ENCODE peak calls at places on chromosomes 13 and 19, in eight cellular contexts. Z, A, T, E, B, U, R and J are unnamed samples.

GRCh38 chr19:44653977-44654784 is 10.5 kb downstream of the PVR start:
- DNase-seq in Z (no peak), A (peak; percentile 63), T (peak; percentile 75), E (peak; percentile 29), B (peak; percentile 78), U (peak; percentile 46), R (peak; percentile 42), J (peak; percentile 78)

GRCh38 chr19:18659281-18660050 is 22.6 kb downstream of the KLHL26 start:
- DNase-seq in Z (no peak), A (no peak), T (no peak), E (no peak), B (no peak), U (no peak), R (no peak), J (peak; percentile 81)

GRCh38 chr13:53015971-53016370 is 12.6 kb upstream of the OLFM4 start:
- DNase-seq in Z (no peak), A (no peak), T (no peak), E (no peak), B (no peak), U (no peak), R (no peak), J (no peak)

GRCh38 chr19:48962029-48962848 is 2.9 kb upstream of the FTL start:
- DNase-seq in Z (no peak), A (peak; percentile 20), T (peak; percentile 48), E (no peak), B (no peak), U (no peak), R (no peak), J (peak; percentile 64)

GRCh38 chr19:42450314-42450934 is 7.7 kb upstream of the CXCL17 start:
- DNase-seq in Z (no peak), A (peak; percentile 73), T (peak; percentile 76), E (peak; percentile 54), B (peak; percentile 85), U (peak; percentile 62), R (peak; percentile 70), J (peak; percentile 86)

GRCh38 chr19:4139614-4140236 is 13.7 kb upstream of the CREB3L3 start:
- DNase-seq in Z (no peak), A (peak; percentile 86), T (peak; percentile 97), E (no peak), B (peak; percentile 85), U (peak; percentile 63), R (peak; percentile 93), J (peak; percentile 68)

GRCh38 chr19:23762884-23763711 is 4.4 kb upstream of the ZNF681 start:
- DNase-seq in Z (peak; percentile 19), A (peak; percentile 79), T (peak; percentile 88), E (no peak), B (peak; percentile 91), U (peak; percentile 60), R (peak; percentile 69), J (peak; percentile 88)

GRCh38 chr19:1132625-1133383 is 29.0 kb downstream of the GPX4 start:
- DNase-seq in Z (no peak), A (no peak), T (no peak), E (no peak), B (no peak), U (no peak), R (no peak), J (no peak)

GRCh38 chr19:7905859-7906258 is 2.2 kb downstream of the MAP2K7 start:
- DNase-seq in Z (no peak), A (no peak), T (no peak), E (no peak), B (no peak), U (no peak), R (no peak), J (no peak)

GRCh38 chr19:44640518-44640917 is 3.2 kb upstream of the PVR start:
- DNase-seq in Z (no peak), A (no peak), T (no peak), E (no peak), B (no peak), U (no peak), R (no peak), J (no peak)

GRCh38 chr19:14555918-14556661 is 15.8 kb downstream of the NDUFB7 start:
- DNase-seq in Z (no peak), A (no peak), T (no peak), E (no peak), B (no peak), U (peak; percentile 65), R (no peak), J (no peak)

GRCh38 chr13:112885782-112886268 is 83.2 kb upstream of the MCF2L start:
- DNase-seq in Z (no peak), A (no peak), T (no peak), E (peak; percentile 51), B (peak; percentile 83), U (peak; percentile 76), R (peak; percentile 44), J (peak; percentile 87)

GRCh38 chr19:44892932-44893331 is 1.9 kb downstream of the TOMM40 start:
- DNase-seq in Z (no peak), A (no peak), T (no peak), E (no peak), B (no peak), U (no peak), R (no peak), J (no peak)

GRCh38 chr13:44294868-44295267 is 78.8 kb upstream of the SERP2 start:
- DNase-seq in Z (no peak), A (no peak), T (no peak), E (no peak), B (no peak), U (no peak), R (no peak), J (no peak)

GRCh38 chr13:40635315-40635995 is 31.0 kb downstream of the FOXO1 start:
- DNase-seq in Z (no peak), A (no peak), T (no peak), E (no peak), B (no peak), U (no peak), R (no peak), J (no peak)

GRCh38 chr19:6109947-6110346 is 353 bp downstream of the RFX2 start:
- DNase-seq in Z (no peak), A (no peak), T (peak; percentile 25), E (no peak), B (no peak), U (no peak), R (no peak), J (peak; percentile 24)

GRCh38 chr13:98746968-98747367 is 5.5 kb downstream of the SLC15A1 start:
- DNase-seq in Z (no peak), A (no peak), T (no peak), E (no peak), B (no peak), U (peak; percentile 14), R (no peak), J (no peak)

GRCh38 chr13:33276581-33276980 is 9.0 kb downstream of the STARD13 start:
- DNase-seq in Z (no peak), A (no peak), T (no peak), E (peak; percentile 69), B (no peak), U (no peak), R (no peak), J (no peak)

GRCh38 chr13:25429466-25429865 is 57.7 kb downstream of the ATP8A2 start:
- DNase-seq in Z (no peak), A (no peak), T (no peak), E (no peak), B (no peak), U (no peak), R (no peak), J (no peak)

GRCh38 chr19:41265376-41266153 is 1.4 kb downstream of the HNRNPUL1 start:
- DNase-seq in Z (no peak), A (no peak), T (peak; percentile 32), E (no peak), B (peak; percentile 55), U (peak; percentile 45), R (no peak), J (no peak)

GRCh38 chr19:2150794-2151338 is 500 bp downstream of the AP3D1 start:
- DNase-seq in Z (no peak), A (no peak), T (peak; percentile 49), E (no peak), B (no peak), U (no peak), R (no peak), J (no peak)

GRCh38 chr19:289651-290538 is 1.3 kb downstream of the PLPP2 start:
- DNase-seq in Z (no peak), A (peak; percentile 37), T (no peak), E (peak; percentile 13), B (peak; percentile 86), U (peak; percentile 33), R (no peak), J (no peak)

GRCh38 chr13:47126432-47126831 is 229.6 kb upstream of the HTR2A start:
- DNase-seq in Z (no peak), A (no peak), T (no peak), E (no peak), B (no peak), U (no peak), R (no peak), J (no peak)

GRCh38 chr13:27961227-27962085 is 7.7 kb downstream of the CDX2 start:
- DNase-seq in Z (no peak), A (no peak), T (no peak), E (no peak), B (no peak), U (no peak), R (no peak), J (no peak)

GRCh38 chr19:18915639-18916038 is 3.5 kb downstream of the COPE start:
- DNase-seq in Z (peak; percentile 26), A (peak; percentile 22), T (peak; percentile 53), E (no peak), B (no peak), U (no peak), R (no peak), J (no peak)

GRCh38 chr13:52447815-52448552 is 2.5 kb downstream of the VPS36 start:
- DNase-seq in Z (no peak), A (no peak), T (no peak), E (no peak), B (no peak), U (no peak), R (no peak), J (no peak)

GRCh38 chr13:112905086-112905485 is 63.9 kb upstream of the MCF2L start:
- DNase-seq in Z (no peak), A (no peak), T (no peak), E (no peak), B (peak; percentile 22), U (no peak), R (no peak), J (no peak)

GRCh38 chr19:33693678-33694077 is 71.9 kb downstream of the CHST8 start:
- DNase-seq in Z (no peak), A (no peak), T (no peak), E (no peak), B (no peak), U (no peak), R (no peak), J (no peak)